ENCODE peak calls at places on chromosome 11, in six cellular contexts. Y is heart left ventricle, Q is HCT116, S is H1, N is A549, K is ovary. O is an unnamed sample.

GRCh38 chr11:113613619-113614018 is 92.5 kb downstream of the TMPRSS5 start:
- DNase-seq in Q (no peak), Y (no peak), S (no peak), N (no peak), K (no peak), O (no peak)

GRCh38 chr11:126544311-126545056 is 189.0 kb downstream of the ST3GAL4 start:
- DNase-seq in K (no peak), S (no peak), Q (no peak), N (no peak), Y (no peak), O (no peak)

GRCh38 chr11:131838016-131838415 is 467.6 kb downstream of the NTM start:
- DNase-seq in Q (no peak), S (no peak), N (no peak), Y (no peak), K (no peak), O (no peak)

GRCh38 chr11:98964146-98964545 is 56.6 kb upstream of the CNTN5 start:
- DNase-seq in K (no peak), Y (no peak), N (no peak), S (no peak), Q (no peak), O (no peak)

GRCh38 chr11:48003926-48004325 is 23.6 kb downstream of the PTPRJ start:
- DNase-seq in Y (no peak), Q (no peak), N (no peak), K (no peak), S (no peak), O (no peak)

GRCh38 chr11:134532921-134533421 is 120.9 kb upstream of the B3GAT1 start:
- DNase-seq in N (no peak), Y (peak), Q (no peak), K (no peak), S (no peak), O (no peak)

GRCh38 chr11:76250520-76251222 is 44.4 kb upstream of the WNT11 start:
- DNase-seq in Q (no peak), Y (no peak), K (no peak), S (no peak), N (no peak), O (no peak)

GRCh38 chr11:86559311-86559945 is 113.0 kb downstream of the ME3 start:
- DNase-seq in Q (no peak), K (peak), Y (peak), N (no peak), S (no peak), O (no peak)

GRCh38 chr11:111540114-111540920 is at the start of gene LAYN:
- DNase-seq in K (peak), N (no peak), Q (no peak), S (no peak), Y (peak), O (no peak)

GRCh38 chr11:108319541-108320145 is 96.8 kb downstream of the ATM start:
- DNase-seq in K (no peak), N (no peak), S (no peak), Q (no peak), Y (no peak), O (no peak)

GRCh38 chr11:119236891-119237290 is 30.8 kb downstream of the CBL start:
- DNase-seq in N (no peak), Q (no peak), K (no peak), S (no peak), Y (no peak), O (no peak)

GRCh38 chr11:119236490-119236889 is 30.4 kb downstream of the CBL start:
- DNase-seq in Q (no peak), N (no peak), K (no peak), S (no peak), Y (no peak), O (no peak)

GRCh38 chr11:119237515-119237914 is 31.4 kb downstream of the CBL start:
- DNase-seq in S (no peak), K (no peak), Q (no peak), N (no peak), Y (no peak), O (no peak)
- H3K4me3 ChIP-seq in S (no peak), K (no peak), Q (no peak), N (no peak), Y (no peak), O (no peak)

GRCh38 chr11:17353228-17354021 is 1.8 kb downstream of the NCR3LG1 start:
- DNase-seq in S (no peak), Q (peak), K (peak), Y (peak), N (peak), O (no peak)
- TF ChIP-seq POLR2A in S (no peak), Q (peak), K (peak), Y (no peak), N (peak), O (no peak)

GRCh38 chr11:60855726-60856633 is at the start of gene PTGDR2:
- DNase-seq in K (no peak), Y (no peak), Q (no peak), N (no peak), S (no peak), O (no peak)
- H3K4me3 ChIP-seq in K (no peak), Y (no peak), Q (no peak), N (no peak), S (no peak), O (no peak)

DNA sequence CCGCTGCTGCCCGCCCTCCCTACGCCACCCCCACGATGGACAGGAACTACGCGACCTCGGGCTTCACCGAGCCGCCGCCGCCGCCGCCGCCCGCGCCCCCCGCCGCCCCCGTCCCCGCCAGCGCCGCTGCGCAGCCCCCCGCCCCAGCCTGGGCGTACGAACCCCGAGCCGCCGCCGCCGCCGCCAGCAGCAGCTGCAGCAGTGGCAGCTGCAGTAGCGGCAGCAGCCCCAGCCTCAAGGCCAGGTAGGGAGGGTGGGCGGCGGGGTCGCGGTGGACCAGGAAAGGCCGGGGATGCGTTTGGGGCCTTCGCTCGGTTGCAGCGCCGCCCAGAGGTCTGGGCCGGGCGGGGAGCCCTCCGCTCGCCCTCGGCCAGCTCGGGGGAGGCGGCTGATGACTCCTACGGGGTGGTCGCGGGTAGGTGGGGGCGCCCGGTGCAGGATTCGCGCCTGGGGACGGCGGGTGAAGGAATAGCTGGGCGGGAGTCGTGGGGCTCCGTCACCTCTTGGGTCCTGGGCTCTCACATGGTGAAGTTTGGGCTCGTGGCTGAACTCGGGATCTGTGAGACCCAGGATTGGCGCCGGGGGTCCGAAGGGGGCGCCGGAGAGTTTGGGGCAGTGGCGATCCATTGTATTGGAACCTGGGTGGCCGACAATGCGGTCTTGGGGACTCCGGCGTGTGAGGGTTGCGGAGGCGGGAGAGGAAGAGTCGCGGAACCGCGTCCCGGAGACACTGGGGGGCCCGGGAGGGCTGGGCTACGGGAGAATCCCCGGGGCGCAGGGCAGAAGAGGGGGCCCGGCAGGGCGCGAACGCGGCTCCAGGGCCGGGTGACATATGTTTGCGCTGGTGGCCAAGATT is 708 bp downstream of the QSER1 start:
- DNase-seq in N (peak), Y (peak), Q (no peak), K (peak), S (no peak), O (peak)
- TF ChIP-seq POLR2A in N (no peak), Y (no peak), Q (no peak), K (no peak), S (no peak), O (no peak)